ENCODE peak calls at places on chromosomes 2 and 18, in six cellular contexts. One of them, this sample, is unnamed.

GRCh38 chr2:173793649-173794565 is 171.3 kb downstream of the SP3 start:
- DNase-seq in MM.1S: no peak
- DNase-seq in PC-3: no peak
- DNase-seq in effector memory CD4-positive, alpha-beta T cell: no peak
- DNase-seq in cardiac muscle cell: no peak
- DNase-seq in GM23248: no peak
- DNase-seq in this sample: no peak

GRCh38 chr2:46351388-46352141 is 54.4 kb downstream of the EPAS1 start:
- DNase-seq in MM.1S: no peak
- DNase-seq in PC-3: no peak
- DNase-seq in effector memory CD4-positive, alpha-beta T cell: peak; percentile 48
- DNase-seq in cardiac muscle cell: no peak
- DNase-seq in GM23248: no peak
- DNase-seq in this sample: peak; percentile 15

GRCh38 chr2:36889782-36890181 is 76.6 kb downstream of the STRN start:
- DNase-seq in MM.1S: no peak
- DNase-seq in PC-3: peak; percentile 98
- DNase-seq in effector memory CD4-positive, alpha-beta T cell: no peak
- DNase-seq in cardiac muscle cell: peak; percentile 88
- DNase-seq in GM23248: peak; percentile 97
- DNase-seq in this sample: no peak

GRCh38 chr2:12819721-12820120 is 103.0 kb downstream of the TRIB2 start:
- DNase-seq in MM.1S: no peak
- DNase-seq in PC-3: no peak
- DNase-seq in effector memory CD4-positive, alpha-beta T cell: no peak
- DNase-seq in cardiac muscle cell: peak; percentile 96
- DNase-seq in GM23248: peak; percentile 57
- DNase-seq in this sample: no peak

GRCh38 chr18:28183418-28184078 is 6.6 kb upstream of the CDH2 start:
- DNase-seq in MM.1S: no peak
- DNase-seq in PC-3: peak; percentile 73
- DNase-seq in effector memory CD4-positive, alpha-beta T cell: no peak
- DNase-seq in cardiac muscle cell: peak; percentile 47
- DNase-seq in GM23248: peak; percentile 60
- DNase-seq in this sample: no peak

GRCh38 chr18:49764032-49764431 is 49.3 kb downstream of the ACAA2 start:
- DNase-seq in MM.1S: no peak
- DNase-seq in PC-3: no peak
- DNase-seq in effector memory CD4-positive, alpha-beta T cell: no peak
- DNase-seq in cardiac muscle cell: peak; percentile 41
- DNase-seq in GM23248: peak; percentile 21
- DNase-seq in this sample: no peak

GRCh38 chr2:149383340-149383739 is 53.0 kb downstream of the LYPD6 start:
- DNase-seq in MM.1S: no peak
- DNase-seq in PC-3: peak; percentile 23
- DNase-seq in effector memory CD4-positive, alpha-beta T cell: no peak
- DNase-seq in cardiac muscle cell: no peak
- DNase-seq in GM23248: peak; percentile 92
- DNase-seq in this sample: no peak

GRCh38 chr2:126777620-126777978 is 121.1 kb upstream of the TEX51 start:
- DNase-seq in MM.1S: no peak
- DNase-seq in PC-3: no peak
- DNase-seq in effector memory CD4-positive, alpha-beta T cell: no peak
- DNase-seq in cardiac muscle cell: no peak
- DNase-seq in GM23248: no peak
- DNase-seq in this sample: no peak

GRCh38 chr2:181158453-181158852 is 178.0 kb downstream of the UBE2E3 start:
- DNase-seq in MM.1S: no peak
- DNase-seq in PC-3: no peak
- DNase-seq in effector memory CD4-positive, alpha-beta T cell: no peak
- DNase-seq in cardiac muscle cell: no peak
- DNase-seq in GM23248: peak; percentile 48
- DNase-seq in this sample: no peak

GRCh38 chr2:181157326-181157725 is 176.9 kb downstream of the UBE2E3 start:
- DNase-seq in MM.1S: no peak
- DNase-seq in PC-3: no peak
- DNase-seq in effector memory CD4-positive, alpha-beta T cell: no peak
- DNase-seq in cardiac muscle cell: no peak
- DNase-seq in GM23248: peak; percentile 75
- DNase-seq in this sample: no peak

GRCh38 chr2:181152221-181152620 is 171.8 kb downstream of the UBE2E3 start:
- DNase-seq in MM.1S: no peak
- DNase-seq in PC-3: no peak
- DNase-seq in effector memory CD4-positive, alpha-beta T cell: no peak
- DNase-seq in cardiac muscle cell: no peak
- DNase-seq in GM23248: no peak
- DNase-seq in this sample: no peak

GRCh38 chr2:181152701-181153100 is 172.3 kb downstream of the UBE2E3 start:
- DNase-seq in MM.1S: no peak
- DNase-seq in PC-3: no peak
- DNase-seq in effector memory CD4-positive, alpha-beta T cell: no peak
- DNase-seq in cardiac muscle cell: no peak
- DNase-seq in GM23248: no peak
- DNase-seq in this sample: no peak

DNA sequence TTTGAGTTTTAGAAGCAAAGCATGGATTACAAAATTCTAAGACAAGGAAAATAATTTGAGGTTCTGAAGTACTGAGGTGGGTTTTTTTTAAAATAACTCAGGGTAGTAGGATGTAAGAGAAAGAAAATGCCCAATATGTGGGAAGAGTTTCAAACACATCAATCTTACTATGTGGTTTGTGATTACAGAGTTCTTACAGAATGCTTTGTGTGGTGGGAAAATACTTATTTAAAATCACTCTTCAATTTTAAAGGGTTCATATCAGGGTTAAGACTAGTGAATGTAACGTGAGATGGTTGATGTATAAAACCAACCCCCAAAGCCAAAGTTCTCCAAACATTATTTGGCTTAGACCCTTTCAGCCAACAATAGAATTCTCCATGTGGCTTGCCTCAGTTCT is 173.5 kb downstream of the UBE2E3 start:
- DNase-seq in MM.1S: no peak
- DNase-seq in PC-3: no peak
- DNase-seq in effector memory CD4-positive, alpha-beta T cell: no peak
- DNase-seq in cardiac muscle cell: no peak
- DNase-seq in GM23248: no peak
- DNase-seq in this sample: no peak
- H3K4me1 ChIP-seq in MM.1S: no peaks in the 10 kb centered on the region
- H3K4me1 ChIP-seq in PC-3: no peaks in the 10 kb centered on the region
- H3K4me1 ChIP-seq in effector memory CD4-positive, alpha-beta T cell: peaks cover 3% of the 10 kb centered on the region
- H3K4me1 ChIP-seq in cardiac muscle cell: no peaks in the 10 kb centered on the region
- H3K4me1 ChIP-seq in GM23248: peaks cover 14% of the 10 kb centered on the region
- H3K4me1 ChIP-seq in this sample: peaks cover 4% of the 10 kb centered on the region

GRCh38 chr2:66573412-66573811 is 138.5 kb downstream of the MEIS1 start:
- DNase-seq in MM.1S: no peak
- DNase-seq in PC-3: no peak
- DNase-seq in effector memory CD4-positive, alpha-beta T cell: no peak
- DNase-seq in cardiac muscle cell: no peak
- DNase-seq in GM23248: no peak
- DNase-seq in this sample: no peak
- H3K27ac ChIP-seq in MM.1S: no peak overlapping the region
- H3K27ac ChIP-seq in PC-3: no peak overlapping the region
- H3K27ac ChIP-seq in effector memory CD4-positive, alpha-beta T cell: no peak overlapping the region
- H3K27ac ChIP-seq in cardiac muscle cell: peak overlapping the region; percentile 94
- H3K27ac ChIP-seq in GM23248: no peak overlapping the region
- H3K27ac ChIP-seq in this sample: no peak overlapping the region

DNA sequence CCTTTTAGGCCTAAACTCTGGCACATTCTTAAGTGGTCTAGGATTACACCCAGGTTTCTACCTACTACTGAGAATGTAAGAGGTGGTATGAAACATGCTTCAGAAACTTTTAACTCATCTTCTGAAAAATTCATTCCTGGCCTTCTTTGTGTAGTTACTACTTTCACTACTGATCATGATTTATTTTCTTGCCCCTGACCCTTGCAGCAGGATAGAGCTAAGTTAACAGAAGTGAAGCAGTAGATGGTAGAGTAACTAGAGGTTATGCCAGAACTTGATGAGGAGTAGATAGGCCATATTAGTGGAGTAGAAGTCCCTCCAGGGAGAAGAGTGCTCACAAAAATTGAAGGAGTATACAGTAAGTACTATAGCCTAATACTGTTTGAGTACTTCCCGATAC is 75.5 kb upstream of the MSTN start:
- DNase-seq in MM.1S: no peak
- DNase-seq in PC-3: no peak
- DNase-seq in effector memory CD4-positive, alpha-beta T cell: no peak
- DNase-seq in cardiac muscle cell: no peak
- DNase-seq in GM23248: no peak
- DNase-seq in this sample: no peak
- H3K9me3 ChIP-seq in MM.1S: no peaks in the 10 kb centered on the region
- H3K9me3 ChIP-seq in PC-3: peaks cover 5% of the 10 kb centered on the region
- H3K9me3 ChIP-seq in effector memory CD4-positive, alpha-beta T cell: no peaks in the 10 kb centered on the region
- H3K9me3 ChIP-seq in cardiac muscle cell: no peaks in the 10 kb centered on the region
- H3K9me3 ChIP-seq in GM23248: no peaks in the 10 kb centered on the region
- H3K9me3 ChIP-seq in this sample: peaks cover 4% of the 10 kb centered on the region

GRCh38 chr2:239299218-239299939 is 101.4 kb downstream of the HDAC4 start:
- DNase-seq in MM.1S: no peak
- DNase-seq in PC-3: no peak
- DNase-seq in effector memory CD4-positive, alpha-beta T cell: no peak
- DNase-seq in cardiac muscle cell: no peak
- DNase-seq in GM23248: no peak
- DNase-seq in this sample: no peak
- H3K4me1 ChIP-seq in MM.1S: no peaks in the 10 kb centered on the region
- H3K4me1 ChIP-seq in PC-3: no peaks in the 10 kb centered on the region
- H3K4me1 ChIP-seq in effector memory CD4-positive, alpha-beta T cell: peaks cover 37% of the 10 kb centered on the region
- H3K4me1 ChIP-seq in cardiac muscle cell: peaks cover 21% of the 10 kb centered on the region
- H3K4me1 ChIP-seq in GM23248: peaks cover 9% of the 10 kb centered on the region
- H3K4me1 ChIP-seq in this sample: peaks cover 54% of the 10 kb centered on the region

DNA sequence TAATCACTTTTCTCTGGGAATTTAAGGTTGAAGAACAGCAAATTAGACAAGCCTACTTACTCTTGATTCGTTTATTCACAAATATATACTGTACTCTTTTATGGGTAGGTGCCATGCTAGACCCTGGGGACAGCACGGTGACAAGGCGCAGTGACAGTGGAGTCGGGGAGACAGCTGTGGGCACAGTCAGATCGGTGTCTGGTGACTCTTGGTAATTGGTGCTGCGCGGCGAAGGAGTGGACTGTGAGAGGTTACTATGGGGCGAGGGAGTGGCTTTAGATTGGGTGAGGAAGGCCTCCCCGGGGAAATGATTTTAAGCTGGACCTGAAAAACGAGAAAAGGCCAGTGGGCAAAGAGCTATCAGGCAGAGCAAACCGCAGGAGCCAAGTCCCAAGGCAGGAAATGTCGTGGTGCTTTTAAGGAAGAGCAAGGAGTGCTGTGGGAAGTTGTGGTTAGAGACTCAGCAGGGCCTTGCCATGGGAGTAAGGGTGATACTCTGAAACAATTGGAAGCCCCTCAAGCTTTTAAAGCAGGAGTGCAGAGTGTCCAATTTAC is 36.3 kb upstream of the TXNDC2 start:
- DNase-seq in MM.1S: no peak
- DNase-seq in PC-3: peak; percentile 27
- DNase-seq in effector memory CD4-positive, alpha-beta T cell: no peak
- DNase-seq in cardiac muscle cell: peak; percentile 50
- DNase-seq in GM23248: no peak
- DNase-seq in this sample: no peak
- H3K27ac ChIP-seq in MM.1S: no peak overlapping the region
- H3K27ac ChIP-seq in PC-3: no peak overlapping the region
- H3K27ac ChIP-seq in effector memory CD4-positive, alpha-beta T cell: no peak overlapping the region
- H3K27ac ChIP-seq in cardiac muscle cell: no peak overlapping the region
- H3K27ac ChIP-seq in GM23248: no peak overlapping the region
- H3K27ac ChIP-seq in this sample: no peak overlapping the region

GRCh38 chr2:123715467-123715982 is 309.6 kb upstream of the CNTNAP5 start:
- DNase-seq in MM.1S: no peak
- DNase-seq in PC-3: peak; percentile 88
- DNase-seq in effector memory CD4-positive, alpha-beta T cell: no peak
- DNase-seq in cardiac muscle cell: no peak
- DNase-seq in GM23248: no peak
- DNase-seq in this sample: no peak

GRCh38 chr2:123720760-123721159 is 304.3 kb upstream of the CNTNAP5 start:
- DNase-seq in MM.1S: no peak
- DNase-seq in PC-3: peak; percentile 76
- DNase-seq in effector memory CD4-positive, alpha-beta T cell: no peak
- DNase-seq in cardiac muscle cell: no peak
- DNase-seq in GM23248: no peak
- DNase-seq in this sample: no peak

GRCh38 chr2:123717616-123718279 is 307.3 kb upstream of the CNTNAP5 start:
- DNase-seq in MM.1S: no peak
- DNase-seq in PC-3: no peak
- DNase-seq in effector memory CD4-positive, alpha-beta T cell: no peak
- DNase-seq in cardiac muscle cell: no peak
- DNase-seq in GM23248: no peak
- DNase-seq in this sample: no peak
- H3K9me3 ChIP-seq in MM.1S: no peaks in the 10 kb centered on the region
- H3K9me3 ChIP-seq in PC-3: no peaks in the 10 kb centered on the region
- H3K9me3 ChIP-seq in effector memory CD4-positive, alpha-beta T cell: no peaks in the 10 kb centered on the region
- H3K9me3 ChIP-seq in cardiac muscle cell: no peaks in the 10 kb centered on the region
- H3K9me3 ChIP-seq in GM23248: no peaks in the 10 kb centered on the region
- H3K9me3 ChIP-seq in this sample: no peaks in the 10 kb centered on the region

This sample was measured in CD4-positive, CD25-positive, alpha-beta regulatory T cell.